ENCODE peak calls at places on chromosomes 11 and 22, in five cellular contexts. A, R, G, U and I are unnamed samples.

GRCh38 chr11:114285599-114285998 is 10.6 kb upstream of the NNMT start:
- DNase-seq in A (peak; percentile 84), R (no peak), U (no peak), G (no peak), I (no peak)

GRCh38 chr11:66478823-66479740 is 1.2 kb upstream of the DPP3 start:
- DNase-seq in A (peak; percentile 74), R (no peak), G (no peak), U (peak; percentile 57), I (peak; percentile 57)

GRCh38 chr11:2209370-2209801 is 37.8 kb upstream of the TH start:
- DNase-seq in A (no peak), U (no peak), G (no peak), R (no peak), I (no peak)

GRCh38 chr11:76617553-76618265 is 52.8 kb downstream of the LRRC32 start:
- DNase-seq in R (no peak), G (no peak), A (peak; percentile 83), U (no peak), I (no peak)

GRCh38 chr11:114085965-114086364 is 26.5 kb downstream of the ZBTB16 start:
- DNase-seq in R (no peak), G (no peak), U (no peak), A (no peak), I (peak; percentile 91)

GRCh38 chr11:76723142-76723541 is 52.6 kb upstream of the LRRC32 start:
- DNase-seq in G (no peak), R (no peak), A (no peak), U (no peak), I (no peak)

GRCh38 chr11:34960277-34960676 is 43.9 kb downstream of the PDHX start:
- DNase-seq in A (no peak), G (no peak), U (no peak), R (no peak), I (peak; percentile 26)

GRCh38 chr22:25497269-25497668 is 67.2 kb upstream of the GRK3 start:
- DNase-seq in A (no peak), U (peak; percentile 15), G (no peak), R (no peak), I (no peak)

GRCh38 chr22:39814899-39815298 is 78.7 kb downstream of the ENTHD1 start:
- DNase-seq in U (no peak), A (peak; percentile 16), G (no peak), R (no peak), I (no peak)

GRCh38 chr11:5224538-5225479 is 2.1 kb downstream of the HBB start:
- DNase-seq in R (no peak), A (no peak), G (no peak), U (no peak), I (no peak)

GRCh38 chr11:100800202-100800601 is 113.1 kb downstream of the ARHGAP42 start:
- DNase-seq in R (no peak), G (no peak), U (no peak), A (no peak), I (no peak)

GRCh38 chr11:19194620-19195308 is 7.0 kb downstream of the CSRP3 start:
- DNase-seq in U (no peak), A (no peak), R (no peak), G (no peak), I (no peak)
- H3K27ac ChIP-seq in U (no peak overlapping the region), A (no peak overlapping the region), R (no peak overlapping the region), G (no peak overlapping the region), I (no peak overlapping the region)

GRCh38 chr11:61585115-61585514 is 4.2 kb upstream of the SYT7 start:
- DNase-seq in A (no peak), R (no peak), U (no peak), G (no peak), I (no peak)
- H3K27ac ChIP-seq in A (no peak overlapping the region), R (no peak overlapping the region), U (no peak overlapping the region), G (no peak overlapping the region), I (no peak overlapping the region)

GRCh38 chr11:61890536-61891330 is 612 bp downstream of the FADS3 start:
- DNase-seq in G (no peak), A (peak; percentile 95), U (peak; percentile 92), R (peak; percentile 28), I (peak; percentile 55)
- H3K27ac ChIP-seq in G (peak overlapping the region; percentile 91), A (peak overlapping the region; percentile 50), U (no peak overlapping the region), R (peak overlapping the region; percentile 61), I (peak overlapping the region; percentile 64)

GRCh38 chr11:120220747-120221037 is 9.9 kb downstream of the OAF start:
- DNase-seq in A (no peak), G (no peak), R (no peak), U (no peak), I (no peak)

GRCh38 chr11:120218695-120219033 is 7.8 kb downstream of the OAF start:
- DNase-seq in U (no peak), A (no peak), G (no peak), R (no peak), I (no peak)

GRCh38 chr11:120219935-120220746 is 9.3 kb downstream of the OAF start:
- DNase-seq in A (peak; percentile 23), R (no peak), G (no peak), U (peak; percentile 72), I (no peak)

GRCh38 chr11:120217941-120218694 is 7.3 kb downstream of the OAF start:
- DNase-seq in U (no peak), R (no peak), G (peak; percentile 68), A (no peak), I (peak; percentile 70)

DNA sequence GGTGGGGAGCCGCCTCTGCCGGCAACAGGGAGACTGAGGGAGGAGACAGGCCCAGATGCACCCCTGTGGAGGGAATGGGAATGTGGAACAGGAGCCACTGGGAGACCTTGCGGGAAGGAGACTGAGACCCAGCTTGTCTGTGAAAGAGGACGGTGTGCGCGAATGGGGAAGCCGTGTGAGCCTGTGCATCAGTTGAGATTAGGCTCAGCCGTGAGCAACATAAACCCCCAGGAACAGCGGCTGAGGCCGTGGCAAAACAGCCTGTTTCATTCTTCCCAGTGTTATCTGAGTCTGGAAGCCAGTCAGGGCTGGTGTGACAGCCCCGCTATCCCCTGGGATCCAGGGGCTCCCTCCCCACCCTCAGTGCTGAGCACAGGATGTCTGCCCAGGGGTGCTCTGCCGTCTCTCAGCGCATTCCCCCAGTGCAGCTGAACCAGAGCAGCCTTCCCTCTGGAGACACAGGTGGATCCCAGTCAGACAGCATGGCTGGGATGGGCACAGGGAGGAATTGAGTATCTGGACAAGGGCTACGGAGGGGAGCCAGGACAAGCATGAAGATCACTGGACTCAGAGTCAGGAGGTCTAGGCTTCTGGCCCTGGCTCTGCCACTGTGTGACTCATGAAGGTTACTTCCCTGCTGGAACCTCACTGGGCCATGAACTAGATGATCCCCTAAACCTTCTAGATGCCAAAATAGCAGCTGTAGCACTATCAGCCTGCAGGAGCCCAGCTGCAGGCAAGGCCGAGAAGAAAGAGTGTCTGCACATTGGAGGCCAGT is 8.5 kb downstream of the OAF start:
- DNase-seq in R (no peak), U (peak; percentile 78), G (no peak), A (peak; percentile 53), I (no peak)
- H3K27ac ChIP-seq in R (no peak overlapping the region), U (no peak overlapping the region), G (peak overlapping the region; percentile 95), A (no peak overlapping the region), I (peak overlapping the region; percentile 38)

GRCh38 chr22:18906896-18907295 is 776 bp downstream of the DGCR6 start:
- DNase-seq in U (no peak), R (no peak), A (no peak), G (no peak), I (no peak)
- H3K27ac ChIP-seq in U (no peak overlapping the region), R (no peak overlapping the region), A (no peak overlapping the region), G (no peak overlapping the region), I (no peak overlapping the region)

DNA sequence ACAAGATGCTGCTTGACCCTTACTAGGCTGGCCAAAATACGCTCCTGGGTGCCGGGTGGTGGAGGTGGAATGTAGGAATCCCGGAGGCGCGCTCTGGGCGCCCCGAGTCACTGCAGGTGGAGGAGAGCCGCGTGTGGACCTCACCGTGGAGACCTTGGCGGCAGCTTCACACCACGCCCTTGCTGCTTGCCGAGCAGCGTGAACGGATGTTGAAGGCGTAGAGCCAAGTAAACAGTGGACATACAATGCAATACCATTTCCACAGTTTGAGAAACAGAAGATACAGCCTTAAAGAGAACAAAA is 1.3 kb downstream of the NCR3LG1 start:
- DNase-seq in U (peak; percentile 24), R (peak; percentile 49), G (no peak), A (peak; percentile 64), I (peak; percentile 47)
- H3K27ac ChIP-seq in U (no peak overlapping the region), R (peak overlapping the region; percentile 33), G (peak overlapping the region; percentile 78), A (peak overlapping the region; percentile 82), I (peak overlapping the region; percentile 72)

GRCh38 chr22:23790819-23791736 is 4.3 kb downstream of the SMARCB1 start:
- DNase-seq in R (no peak), G (no peak), A (peak; percentile 78), U (no peak), I (no peak)

GRCh38 chr22:23789638-23790037 is 2.9 kb downstream of the SMARCB1 start:
- DNase-seq in U (no peak), R (no peak), A (no peak), G (no peak), I (no peak)

GRCh38 chr22:23796461-23796860 is 9.7 kb downstream of the SMARCB1 start:
- DNase-seq in G (no peak), A (no peak), R (no peak), U (no peak), I (no peak)

GRCh38 chr22:23791737-23792645 is 5.2 kb downstream of the SMARCB1 start:
- DNase-seq in U (no peak), A (no peak), R (no peak), G (no peak), I (no peak)

DNA sequence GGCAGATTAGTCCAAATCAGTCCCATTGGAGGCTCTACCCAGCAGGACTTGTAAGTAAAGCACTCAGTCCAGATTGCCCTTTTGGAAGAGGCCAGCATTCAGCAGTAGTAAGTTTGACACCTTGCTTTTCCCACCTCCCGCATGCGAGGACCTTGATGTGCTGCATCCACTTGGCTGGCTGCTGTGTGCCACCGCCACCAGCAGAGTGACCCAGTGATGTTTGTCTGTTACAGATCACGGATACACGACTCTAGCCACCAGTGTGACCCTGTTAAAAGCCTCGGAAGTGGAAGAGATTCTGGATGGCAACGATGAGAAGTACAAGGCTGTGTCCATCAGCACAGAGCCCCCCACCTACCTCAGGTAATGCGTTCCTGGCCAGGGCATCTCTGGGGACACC is 6.6 kb downstream of the SMARCB1 start:
- DNase-seq in A (no peak), G (no peak), U (no peak), R (no peak), I (no peak)
- H3K27ac ChIP-seq in A (no peak overlapping the region), G (no peak overlapping the region), U (no peak overlapping the region), R (no peak overlapping the region), I (no peak overlapping the region)

GRCh38 chr11:28347351-28347750 is 239.2 kb downstream of the METTL15 start:
- DNase-seq in U (no peak), G (no peak), A (peak; percentile 12), R (no peak), I (no peak)
- H3K27ac ChIP-seq in U (no peak overlapping the region), G (no peak overlapping the region), A (no peak overlapping the region), R (no peak overlapping the region), I (no peak overlapping the region)

DNA sequence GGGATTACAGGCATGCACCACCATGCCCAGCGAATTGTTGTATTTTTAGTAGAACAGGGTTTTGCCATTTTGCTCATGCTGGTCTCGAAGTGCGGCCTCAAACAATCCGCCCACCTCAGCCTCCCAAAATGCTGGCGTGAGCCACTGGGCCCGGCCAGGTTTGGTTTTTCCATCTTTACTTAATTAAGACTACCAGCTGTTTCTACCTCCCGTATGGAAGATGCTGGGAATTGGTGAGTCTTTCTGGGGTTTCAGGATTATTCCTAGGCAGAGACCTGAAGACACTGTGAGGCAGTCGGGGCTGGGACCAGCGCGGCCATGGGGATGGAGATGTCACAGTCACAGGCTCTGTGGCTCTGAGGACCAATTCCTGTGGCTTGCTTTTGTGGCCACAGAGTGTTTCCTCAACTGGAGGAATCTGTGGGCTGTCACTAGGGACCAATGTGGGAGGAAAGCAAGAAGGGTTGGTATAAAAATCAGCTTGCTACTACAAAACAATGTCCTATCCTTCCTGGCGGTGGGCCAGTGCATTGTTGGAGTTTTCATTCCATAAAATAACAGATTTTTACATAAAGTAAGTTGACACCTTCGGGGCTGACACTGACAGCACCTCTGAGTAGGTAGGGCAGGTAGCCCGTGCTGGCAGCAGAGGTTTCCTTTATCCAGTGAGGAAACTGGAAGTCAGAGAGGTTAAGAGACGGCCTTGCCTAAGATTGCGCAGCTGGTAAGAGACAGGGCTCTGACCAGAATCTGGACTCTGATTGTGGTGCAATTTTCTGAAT is 8.4 kb upstream of the FTH1 start:
- DNase-seq in A (no peak), R (no peak), U (no peak), G (no peak), I (no peak)
- H3K27ac ChIP-seq in A (no peak overlapping the region), R (no peak overlapping the region), U (no peak overlapping the region), G (no peak overlapping the region), I (peak overlapping the region; percentile 99)